ENCODE peak calls at places on chromosomes 4 and X, in ten cellular contexts. U is spleen; V is GM23248; K is GM04503; Y is Calu3; J is smooth muscle cell of the brain vasculature; W is H7; C is fibroblast of pulmonary artery; O is endothelial cell; I is CD8-positive, alpha-beta memory T cell. Z is an unnamed sample.

GRCh38 chr4:173333658-173334084 is 487 bp downstream of the HMGB2 start:
- DNase-seq in U (peak), V (peak), K (no peak), Y (peak), J (no peak), W (peak), C (peak), O (peak), I (peak), Z (no peak)

GRCh38 chrX:124325732-124326131 is 6.7 kb upstream of the TEX13D start:
- DNase-seq in U (no peak), V (no peak), K (no peak), Y (no peak), J (no peak), W (no peak), C (no peak), O (no peak), I (no peak), Z (no peak)

GRCh38 chrX:39935414-39936064 is 162.2 kb downstream of the BCOR start:
- DNase-seq in U (no peak), V (no peak), K (no peak), Y (no peak), J (peak), W (peak), C (no peak), O (no peak), I (no peak), Z (no peak)

GRCh38 chr4:109424093-109424818 is 9.4 kb upstream of the SEC24B start:
- DNase-seq in U (no peak), V (no peak), K (no peak), Y (no peak), J (no peak), W (no peak), C (no peak), O (no peak), I (no peak), Z (no peak)

GRCh38 chr4:153140294-153140693 is 63.9 kb upstream of the TRIM2 start:
- DNase-seq in U (no peak), V (peak), K (peak), Y (no peak), J (no peak), W (no peak), C (no peak), O (no peak), I (no peak), Z (no peak)

GRCh38 chr4:113838421-113838820 is 76.9 kb upstream of the CAMK2D start:
- DNase-seq in U (no peak), V (no peak), K (no peak), Y (no peak), J (no peak), W (no peak), C (no peak), O (no peak), I (no peak), Z (no peak)

GRCh38 chrX:41033299-41033698 is 51.9 kb upstream of the USP9X start:
- DNase-seq in U (no peak), V (no peak), K (no peak), Y (no peak), J (no peak), W (no peak), C (no peak), O (no peak), I (no peak), Z (peak)

GRCh38 chr4:55819634-55820033 is at the start of gene EXOC1L:
- DNase-seq in U (no peak), V (peak), K (no peak), Y (no peak), J (no peak), W (peak), C (peak), O (peak), I (no peak), Z (no peak)

GRCh38 chr4:148211533-148211932 is 230.7 kb downstream of the NR3C2 start:
- DNase-seq in U (no peak), V (no peak), K (no peak), Y (no peak), J (no peak), W (no peak), C (no peak), O (no peak), I (no peak), Z (no peak)

GRCh38 chrX:64204701-64205440 is 637 bp downstream of the AMER1 start:
- DNase-seq in U (peak), V (peak), K (no peak), Y (peak), J (no peak), W (peak), C (peak), O (peak), I (no peak), Z (peak)

GRCh38 chr4:6229095-6229494 is 28.7 kb upstream of the JAKMIP1 start:
- DNase-seq in U (no peak), V (no peak), K (no peak), Y (no peak), J (no peak), W (peak), C (no peak), O (no peak), I (no peak), Z (no peak)